ENCODE peak calls at places on chromosomes 11 and 22, in six cellular contexts. One of them, this sample, is unnamed.

GRCh38 chr22:46650078-46650810 is 30.1 kb downstream of the GRAMD4 start:
- DNase-seq in PC-3: no peak
- DNase-seq in stimulated activated naive CD8-positive, alpha-beta T cell treated with anti-CD3 and anti-CD28 coated beads, Interleukin-15, Interleukin-2, amounts not matched to agents 100 U/mL and 50 U/mL, for 24 hours: no peak
- DNase-seq in amniotic stem cell: no peak
- DNase-seq in neural crest cell: no peak
- DNase-seq in smooth muscle cell of the brain vasculature: no peak
- DNase-seq in this sample: no peak

GRCh38 chr11:19374189-19374588 is 133.4 kb upstream of the E2F8 start:
- DNase-seq in neural crest cell: no peak
- DNase-seq in PC-3: peak
- DNase-seq in amniotic stem cell: peak
- DNase-seq in stimulated activated naive CD8-positive, alpha-beta T cell treated with anti-CD3 and anti-CD28 coated beads, Interleukin-15, Interleukin-2, amounts not matched to agents 100 U/mL and 50 U/mL, for 24 hours: no peak
- DNase-seq in smooth muscle cell of the brain vasculature: no peak
- DNase-seq in this sample: no peak

GRCh38 chr11:57546869-57547518 is 9.6 kb downstream of the SMTNL1 start:
- DNase-seq in smooth muscle cell of the brain vasculature: no peak
- DNase-seq in stimulated activated naive CD8-positive, alpha-beta T cell treated with anti-CD3 and anti-CD28 coated beads, Interleukin-15, Interleukin-2, amounts not matched to agents 100 U/mL and 50 U/mL, for 24 hours: no peak
- DNase-seq in neural crest cell: no peak
- DNase-seq in PC-3: peak
- DNase-seq in amniotic stem cell: peak
- DNase-seq in this sample: peak

GRCh38 chr11:45483361-45483760 is 182.1 kb downstream of the CHST1 start:
- DNase-seq in amniotic stem cell: no peak
- DNase-seq in PC-3: no peak
- DNase-seq in smooth muscle cell of the brain vasculature: no peak
- DNase-seq in neural crest cell: no peak
- DNase-seq in stimulated activated naive CD8-positive, alpha-beta T cell treated with anti-CD3 and anti-CD28 coated beads, Interleukin-15, Interleukin-2, amounts not matched to agents 100 U/mL and 50 U/mL, for 24 hours: no peak
- DNase-seq in this sample: no peak

GRCh38 chr11:111586305-111586915 is 15.8 kb upstream of the SIK2 start:
- DNase-seq in PC-3: peak
- DNase-seq in neural crest cell: peak
- DNase-seq in amniotic stem cell: no peak
- DNase-seq in smooth muscle cell of the brain vasculature: no peak
- DNase-seq in stimulated activated naive CD8-positive, alpha-beta T cell treated with anti-CD3 and anti-CD28 coated beads, Interleukin-15, Interleukin-2, amounts not matched to agents 100 U/mL and 50 U/mL, for 24 hours: peak
- DNase-seq in this sample: peak

GRCh38 chr11:33530824-33531223 is 169.8 kb downstream of the C11orf91 start:
- DNase-seq in smooth muscle cell of the brain vasculature: no peak
- DNase-seq in PC-3: peak
- DNase-seq in neural crest cell: no peak
- DNase-seq in stimulated activated naive CD8-positive, alpha-beta T cell treated with anti-CD3 and anti-CD28 coated beads, Interleukin-15, Interleukin-2, amounts not matched to agents 100 U/mL and 50 U/mL, for 24 hours: no peak
- DNase-seq in amniotic stem cell: no peak
- DNase-seq in this sample: no peak

GRCh38 chr11:116871248-116871647 is 33.8 kb upstream of the APOA1 start:
- DNase-seq in neural crest cell: no peak
- DNase-seq in smooth muscle cell of the brain vasculature: no peak
- DNase-seq in amniotic stem cell: peak
- DNase-seq in PC-3: peak
- DNase-seq in stimulated activated naive CD8-positive, alpha-beta T cell treated with anti-CD3 and anti-CD28 coated beads, Interleukin-15, Interleukin-2, amounts not matched to agents 100 U/mL and 50 U/mL, for 24 hours: no peak
- DNase-seq in this sample: no peak

GRCh38 chr11:6333112-6333511 is 12.8 kb upstream of the CAVIN3 start:
- DNase-seq in smooth muscle cell of the brain vasculature: no peak
- DNase-seq in neural crest cell: no peak
- DNase-seq in stimulated activated naive CD8-positive, alpha-beta T cell treated with anti-CD3 and anti-CD28 coated beads, Interleukin-15, Interleukin-2, amounts not matched to agents 100 U/mL and 50 U/mL, for 24 hours: no peak
- DNase-seq in PC-3: no peak
- DNase-seq in amniotic stem cell: no peak
- DNase-seq in this sample: no peak

GRCh38 chr11:16395601-16396000 is 39.3 kb upstream of the SOX6 start:
- DNase-seq in stimulated activated naive CD8-positive, alpha-beta T cell treated with anti-CD3 and anti-CD28 coated beads, Interleukin-15, Interleukin-2, amounts not matched to agents 100 U/mL and 50 U/mL, for 24 hours: no peak
- DNase-seq in neural crest cell: no peak
- DNase-seq in PC-3: no peak
- DNase-seq in amniotic stem cell: no peak
- DNase-seq in smooth muscle cell of the brain vasculature: no peak
- DNase-seq in this sample: no peak

GRCh38 chr11:8263109-8263768 is 439 bp downstream of the LMO1 start:
- DNase-seq in amniotic stem cell: no peak
- DNase-seq in stimulated activated naive CD8-positive, alpha-beta T cell treated with anti-CD3 and anti-CD28 coated beads, Interleukin-15, Interleukin-2, amounts not matched to agents 100 U/mL and 50 U/mL, for 24 hours: peak
- DNase-seq in neural crest cell: no peak
- DNase-seq in PC-3: no peak
- DNase-seq in smooth muscle cell of the brain vasculature: no peak
- DNase-seq in this sample: no peak

GRCh38 chr22:45946805-45947600 is 30.0 kb downstream of the WNT7B start:
- DNase-seq in stimulated activated naive CD8-positive, alpha-beta T cell treated with anti-CD3 and anti-CD28 coated beads, Interleukin-15, Interleukin-2, amounts not matched to agents 100 U/mL and 50 U/mL, for 24 hours: no peak
- DNase-seq in amniotic stem cell: no peak
- DNase-seq in neural crest cell: no peak
- DNase-seq in PC-3: no peak
- DNase-seq in smooth muscle cell of the brain vasculature: no peak
- DNase-seq in this sample: no peak

GRCh38 chr22:42946551-42947198 is 68.3 kb downstream of the PACSIN2 start:
- DNase-seq in stimulated activated naive CD8-positive, alpha-beta T cell treated with anti-CD3 and anti-CD28 coated beads, Interleukin-15, Interleukin-2, amounts not matched to agents 100 U/mL and 50 U/mL, for 24 hours: no peak
- DNase-seq in PC-3: no peak
- DNase-seq in neural crest cell: no peak
- DNase-seq in smooth muscle cell of the brain vasculature: no peak
- DNase-seq in amniotic stem cell: no peak
- DNase-seq in this sample: no peak

GRCh38 chr11:96200243-96200642 is 142.8 kb downstream of the MAML2 start:
- DNase-seq in stimulated activated naive CD8-positive, alpha-beta T cell treated with anti-CD3 and anti-CD28 coated beads, Interleukin-15, Interleukin-2, amounts not matched to agents 100 U/mL and 50 U/mL, for 24 hours: no peak
- DNase-seq in PC-3: peak
- DNase-seq in amniotic stem cell: peak
- DNase-seq in smooth muscle cell of the brain vasculature: no peak
- DNase-seq in neural crest cell: no peak
- DNase-seq in this sample: no peak

GRCh38 chr22:22458896-22459588 is 49.5 kb downstream of the ZNF280B start:
- DNase-seq in PC-3: no peak
- DNase-seq in stimulated activated naive CD8-positive, alpha-beta T cell treated with anti-CD3 and anti-CD28 coated beads, Interleukin-15, Interleukin-2, amounts not matched to agents 100 U/mL and 50 U/mL, for 24 hours: no peak
- DNase-seq in amniotic stem cell: no peak
- DNase-seq in neural crest cell: no peak
- DNase-seq in smooth muscle cell of the brain vasculature: no peak
- DNase-seq in this sample: no peak

GRCh38 chr22:37492428-37493344 is 6.5 kb upstream of the MFNG start:
- DNase-seq in neural crest cell: no peak
- DNase-seq in smooth muscle cell of the brain vasculature: no peak
- DNase-seq in stimulated activated naive CD8-positive, alpha-beta T cell treated with anti-CD3 and anti-CD28 coated beads, Interleukin-15, Interleukin-2, amounts not matched to agents 100 U/mL and 50 U/mL, for 24 hours: peak
- DNase-seq in PC-3: peak
- DNase-seq in amniotic stem cell: no peak
- DNase-seq in this sample: no peak

GRCh38 chr11:115887727-115888126 is 383.5 kb upstream of the CADM1 start:
- DNase-seq in amniotic stem cell: no peak
- DNase-seq in PC-3: no peak
- DNase-seq in stimulated activated naive CD8-positive, alpha-beta T cell treated with anti-CD3 and anti-CD28 coated beads, Interleukin-15, Interleukin-2, amounts not matched to agents 100 U/mL and 50 U/mL, for 24 hours: no peak
- DNase-seq in neural crest cell: no peak
- DNase-seq in smooth muscle cell of the brain vasculature: no peak
- DNase-seq in this sample: no peak

GRCh38 chr11:86719781-86720463 is 47.5 kb upstream of the ME3 start:
- DNase-seq in amniotic stem cell: peak
- DNase-seq in smooth muscle cell of the brain vasculature: no peak
- DNase-seq in stimulated activated naive CD8-positive, alpha-beta T cell treated with anti-CD3 and anti-CD28 coated beads, Interleukin-15, Interleukin-2, amounts not matched to agents 100 U/mL and 50 U/mL, for 24 hours: no peak
- DNase-seq in PC-3: peak
- DNase-seq in neural crest cell: no peak
- DNase-seq in this sample: no peak

GRCh38 chr11:92848578-92848977 is 120.9 kb upstream of the MTNR1B start:
- DNase-seq in neural crest cell: no peak
- DNase-seq in PC-3: peak
- DNase-seq in stimulated activated naive CD8-positive, alpha-beta T cell treated with anti-CD3 and anti-CD28 coated beads, Interleukin-15, Interleukin-2, amounts not matched to agents 100 U/mL and 50 U/mL, for 24 hours: no peak
- DNase-seq in smooth muscle cell of the brain vasculature: no peak
- DNase-seq in amniotic stem cell: no peak
- DNase-seq in this sample: no peak

GRCh38 chr22:44380716-44381500 is 68.2 kb upstream of the SHISAL1 start:
- DNase-seq in amniotic stem cell: no peak
- DNase-seq in smooth muscle cell of the brain vasculature: no peak
- DNase-seq in stimulated activated naive CD8-positive, alpha-beta T cell treated with anti-CD3 and anti-CD28 coated beads, Interleukin-15, Interleukin-2, amounts not matched to agents 100 U/mL and 50 U/mL, for 24 hours: no peak
- DNase-seq in neural crest cell: no peak
- DNase-seq in PC-3: no peak
- DNase-seq in this sample: no peak

GRCh38 chr11:18731949-18732821 is 6.2 kb upstream of the IGSF22 start:
- DNase-seq in amniotic stem cell: no peak
- DNase-seq in PC-3: peak
- DNase-seq in stimulated activated naive CD8-positive, alpha-beta T cell treated with anti-CD3 and anti-CD28 coated beads, Interleukin-15, Interleukin-2, amounts not matched to agents 100 U/mL and 50 U/mL, for 24 hours: peak
- DNase-seq in smooth muscle cell of the brain vasculature: no peak
- DNase-seq in neural crest cell: peak
- DNase-seq in this sample: peak

GRCh38 chr11:120959189-120959588 is 64.7 kb upstream of the TBCEL start:
- DNase-seq in stimulated activated naive CD8-positive, alpha-beta T cell treated with anti-CD3 and anti-CD28 coated beads, Interleukin-15, Interleukin-2, amounts not matched to agents 100 U/mL and 50 U/mL, for 24 hours: no peak
- DNase-seq in PC-3: peak
- DNase-seq in neural crest cell: no peak
- DNase-seq in smooth muscle cell of the brain vasculature: no peak
- DNase-seq in amniotic stem cell: no peak
- DNase-seq in this sample: no peak

GRCh38 chr11:2178906-2179494 is 7.4 kb upstream of the TH start:
- DNase-seq in PC-3: peak
- DNase-seq in stimulated activated naive CD8-positive, alpha-beta T cell treated with anti-CD3 and anti-CD28 coated beads, Interleukin-15, Interleukin-2, amounts not matched to agents 100 U/mL and 50 U/mL, for 24 hours: no peak
- DNase-seq in smooth muscle cell of the brain vasculature: no peak
- DNase-seq in neural crest cell: no peak
- DNase-seq in amniotic stem cell: no peak
- DNase-seq in this sample: no peak